ENCODE peak calls at places on chromosomes 7 and 10, in eight cellular contexts. R is uterus, E is HCT116, P is HepG2, X is A549, A is transverse colon, L is Peyer's patch, V is adrenal gland. O is an unnamed sample.

GRCh38 chr10:88110822-88111221 is 247.4 kb downstream of the PTEN start:
- DNase-seq in R (no peak), V (no peak), P (no peak), X (no peak), E (no peak), L (no peak), A (no peak), O (no peak)

GRCh38 chr7:128934361-128935352 is 3.1 kb upstream of the IRF5 start:
- DNase-seq in R (no peak), L (peak; percentile 63), A (peak; percentile 41), V (no peak), P (no peak), X (no peak), E (no peak), O (no peak)

GRCh38 chr7:108515636-108516035 is 10.3 kb downstream of the PNPLA8 start:
- DNase-seq in V (no peak), E (no peak), R (no peak), A (no peak), L (no peak), P (no peak), X (no peak), O (no peak)

GRCh38 chr7:132066776-132067175 is 509.5 kb downstream of the PLXNA4 start:
- DNase-seq in A (peak; percentile 20), E (no peak), X (no peak), V (no peak), R (peak; percentile 52), L (no peak), P (no peak), O (no peak)

GRCh38 chr10:103814626-103815370 is 40.6 kb downstream of the SH3PXD2A start:
- DNase-seq in X (no peak), E (no peak), A (peak; percentile 62), R (no peak), L (no peak), V (no peak), P (no peak), O (no peak)

GRCh38 chr10:132948351-132948750 is 6.0 kb upstream of the CFAP46 start:
- DNase-seq in P (no peak), V (no peak), R (no peak), L (peak; percentile 35), E (no peak), A (no peak), X (no peak), O (no peak)

GRCh38 chr10:98338896-98339295 is 70.9 kb upstream of the LOXL4 start:
- DNase-seq in R (no peak), P (no peak), E (no peak), L (no peak), A (no peak), V (no peak), X (no peak), O (no peak)

GRCh38 chr10:119500138-119500795 is 42.3 kb downstream of the RGS10 start:
- DNase-seq in V (no peak), R (no peak), E (no peak), A (no peak), L (no peak), P (no peak), X (no peak), O (no peak)

GRCh38 chr10:91517394-91517793 is 107.2 kb downstream of the HECTD2 start:
- DNase-seq in R (no peak), L (no peak), A (no peak), X (no peak), V (no peak), P (no peak), E (no peak), O (no peak)

GRCh38 chr7:7970620-7971307 is 2.2 kb downstream of the GLCCI1 start:
- DNase-seq in L (no peak), R (no peak), A (no peak), E (no peak), P (no peak), X (no peak), V (no peak), O (no peak)

GRCh38 chr7:57363321-57363720 is 86.7 kb upstream of the ZNF716 start:
- DNase-seq in X (no peak), V (no peak), P (no peak), L (no peak), A (no peak), R (no peak), E (no peak), O (no peak)

GRCh38 chr7:146660839-146661238 is 544.2 kb downstream of the CNTNAP2 start:
- DNase-seq in E (no peak), X (no peak), R (no peak), L (no peak), A (no peak), V (no peak), P (no peak), O (no peak)

GRCh38 chr10:7028809-7029166 is 382.0 kb downstream of the SFMBT2 start:
- DNase-seq in V (no peak), R (no peak), L (no peak), A (no peak), X (no peak), P (no peak), E (no peak), O (no peak)

GRCh38 chr10:59628456-59628855 is 81.2 kb downstream of the SLC16A9 start:
- DNase-seq in L (no peak), A (no peak), V (no peak), P (no peak), R (no peak), E (no peak), X (no peak), O (no peak)

GRCh38 chr7:140726304-140726703 is 29.8 kb downstream of the NDUFB2 start:
- DNase-seq in L (no peak), A (no peak), V (no peak), P (peak; percentile 10), E (peak; percentile 7), R (no peak), X (peak; percentile 18), O (no peak)

GRCh38 chr10:121900443-121901174 is 27.2 kb downstream of the ATE1 start:
- DNase-seq in R (peak; percentile 36), L (no peak), E (peak; percentile 52), A (no peak), P (peak; percentile 62), X (peak; percentile 62), V (peak; percentile 21), O (peak; percentile 31)

GRCh38 chr7:123433665-123434064 is 100.7 kb downstream of the IQUB start:
- DNase-seq in E (no peak), L (no peak), X (no peak), V (no peak), A (no peak), R (no peak), P (no peak), O (no peak)

GRCh38 chr10:122057841-122058240 is 68.9 kb downstream of the TACC2 start:
- DNase-seq in L (no peak), A (no peak), V (no peak), R (no peak), X (no peak), P (no peak), E (no peak), O (no peak)

GRCh38 chr10:132570771-132571564 is 33.4 kb downstream of the INPP5A start:
- DNase-seq in E (no peak), R (no peak), X (no peak), A (peak; percentile 79), V (peak; percentile 43), L (peak; percentile 88), P (no peak), O (no peak)

GRCh38 chr7:111752022-111752582 is 189.8 kb upstream of the IMMP2L start:
- DNase-seq in E (peak; percentile 21), L (peak; percentile 63), R (peak; percentile 25), V (peak; percentile 41), X (peak; percentile 52), P (peak; percentile 54), A (peak; percentile 57), O (peak; percentile 37)

GRCh38 chr7:120603366-120603765 is 254.6 kb downstream of the TSPAN12 start:
- DNase-seq in E (no peak), R (no peak), A (no peak), P (no peak), X (no peak), L (no peak), V (no peak), O (no peak)

GRCh38 chr7:116145245-116145852 is 65.0 kb upstream of the TES start:
- DNase-seq in R (no peak), E (no peak), L (no peak), V (no peak), X (no peak), P (no peak), A (no peak), O (no peak)

GRCh38 chr7:101507791-101508252 is 121.3 kb downstream of the MYL10 start:
- DNase-seq in A (peak; percentile 14), R (peak; percentile 23), L (no peak), V (peak; percentile 31), E (peak; percentile 63), X (peak; percentile 70), P (peak; percentile 78), O (peak; percentile 35)

GRCh38 chr7:138981332-138982203 is at the start of gene KIAA1549:
- DNase-seq in E (peak; percentile 12), P (peak; percentile 33), X (peak; percentile 67), R (peak; percentile 34), L (peak; percentile 75), A (peak; percentile 71), V (peak; percentile 78), O (peak; percentile 86)
- TF ChIP-seq CTCF in E (no peak), P (peak; percentile 31), X (peak; percentile 68), R (peak; percentile 81), L (no peak), A (no peak), V (peak; percentile 73), O (no peak)

GRCh38 chr10:44966816-44967509 is 7.4 kb downstream of the RASSF4 start:
- DNase-seq in R (peak; percentile 12), V (no peak), E (no peak), A (no peak), L (no peak), P (no peak), X (no peak), O (no peak)

GRCh38 chr10:44965104-44965503 is 5.5 kb downstream of the RASSF4 start:
- DNase-seq in E (no peak), A (no peak), V (no peak), P (no peak), X (no peak), R (no peak), L (no peak), O (no peak)

GRCh38 chr10:44966129-44966815 is 6.7 kb downstream of the RASSF4 start:
- DNase-seq in A (no peak), E (no peak), V (no peak), P (peak; percentile 72), L (no peak), X (no peak), R (peak; percentile 9), O (no peak)

GRCh38 chr10:44963772-44964633 is 4.4 kb downstream of the RASSF4 start:
- DNase-seq in V (peak; percentile 43), P (peak; percentile 85), A (no peak), E (no peak), R (peak; percentile 28), X (no peak), L (peak; percentile 78), O (peak; percentile 87)

GRCh38 chr10:44965651-44966097 is 6.1 kb downstream of the RASSF4 start:
- DNase-seq in V (no peak), E (no peak), L (no peak), P (no peak), A (no peak), X (no peak), R (no peak), O (no peak)
- H3K4me1 ChIP-seq in V (peaks cover 49% of the 10 kb centered on the region), E (no peaks in the 10 kb centered on the region), L (peaks cover 4% of the 10 kb centered on the region), P (peaks cover 82% of the 10 kb centered on the region), A (peaks cover 13% of the 10 kb centered on the region), X (peaks cover 7% of the 10 kb centered on the region), R (no peaks in the 10 kb centered on the region), O (peaks cover 84% of the 10 kb centered on the region)

GRCh38 chr10:110672580-110672919 is 28.4 kb downstream of the RBM20 start:
- DNase-seq in A (no peak), L (no peak), V (no peak), P (no peak), X (peak; percentile 46), R (no peak), E (no peak), O (no peak)
- TF ChIP-seq POLR2A in A (no peak), L (no peak), V (no peak), P (no peak), X (no peak), R (no peak), E (no peak), O (no peak)

GRCh38 chr10:106175760-106176377 is 988.6 kb downstream of the SORCS1 start:
- DNase-seq in E (no peak), L (no peak), X (no peak), P (no peak), R (no peak), V (no peak), A (no peak), O (no peak)
- TF ChIP-seq CTCF in E (no peak), L (no peak), X (peak; percentile 16), P (peak; percentile 7), R (no peak), V (no peak), A (peak; percentile 32), O (no peak)